ENCODE peak calls at places on chromosomes 2 and 18, in six cellular contexts. One of them, this sample, is unnamed. For H3K27me3, the result is how much of the 10 kb centered on the place peaks cover.

GRCh38 chr2:235521844-235522243 is 28.0 kb downstream of the AGAP1 start:
- DNase-seq in psoas muscle: no peak
- DNase-seq in lung: no peak
- DNase-seq in transverse colon: no peak
- DNase-seq in A673: peak
- DNase-seq in CD8-positive, alpha-beta T cell: no peak
- DNase-seq in this sample: no peak

GRCh38 chr18:65761636-65762310 is 11.0 kb downstream of the CDH7 start:
- DNase-seq in psoas muscle: no peak
- DNase-seq in transverse colon: no peak
- DNase-seq in CD8-positive, alpha-beta T cell: no peak
- DNase-seq in lung: no peak
- DNase-seq in A673: peak
- DNase-seq in this sample: no peak

GRCh38 chr2:111148225-111148873 is 27.6 kb downstream of the BCL2L11 start:
- DNase-seq in psoas muscle: no peak
- DNase-seq in lung: no peak
- DNase-seq in A673: no peak
- DNase-seq in transverse colon: no peak
- DNase-seq in CD8-positive, alpha-beta T cell: no peak
- DNase-seq in this sample: no peak

GRCh38 chr2:52857722-52858121 is 909.9 kb upstream of the CHAC2 start:
- DNase-seq in A673: no peak
- DNase-seq in transverse colon: no peak
- DNase-seq in CD8-positive, alpha-beta T cell: no peak
- DNase-seq in lung: no peak
- DNase-seq in psoas muscle: no peak
- DNase-seq in this sample: no peak

GRCh38 chr18:8747440-8747937 is 42.1 kb downstream of the MTCL1 start:
- DNase-seq in CD8-positive, alpha-beta T cell: no peak
- DNase-seq in psoas muscle: no peak
- DNase-seq in lung: no peak
- DNase-seq in transverse colon: no peak
- DNase-seq in A673: no peak
- DNase-seq in this sample: no peak

GRCh38 chr2:71277536-71278103 is 50.7 kb upstream of the PAIP2B start:
- DNase-seq in CD8-positive, alpha-beta T cell: no peak
- DNase-seq in transverse colon: peak
- DNase-seq in A673: peak
- DNase-seq in lung: no peak
- DNase-seq in psoas muscle: peak
- DNase-seq in this sample: no peak

GRCh38 chr18:24189007-24189528 is 50.2 kb downstream of the CABYR start:
- DNase-seq in transverse colon: no peak
- DNase-seq in A673: no peak
- DNase-seq in CD8-positive, alpha-beta T cell: no peak
- DNase-seq in psoas muscle: no peak
- DNase-seq in lung: no peak
- DNase-seq in this sample: no peak

GRCh38 chr2:239274391-239275001 is 126.3 kb downstream of the HDAC4 start:
- DNase-seq in lung: no peak
- DNase-seq in CD8-positive, alpha-beta T cell: no peak
- DNase-seq in psoas muscle: peak
- DNase-seq in transverse colon: peak
- DNase-seq in A673: no peak
- DNase-seq in this sample: peak

GRCh38 chr2:207385903-207386302 is 143.9 kb upstream of the CREB1 start:
- DNase-seq in psoas muscle: no peak
- DNase-seq in lung: no peak
- DNase-seq in CD8-positive, alpha-beta T cell: no peak
- DNase-seq in transverse colon: no peak
- DNase-seq in A673: no peak
- DNase-seq in this sample: no peak

GRCh38 chr2:238238766-238239551 is 879 bp downstream of the HES6 start:
- DNase-seq in lung: no peak
- DNase-seq in A673: peak
- DNase-seq in CD8-positive, alpha-beta T cell: peak
- DNase-seq in transverse colon: peak
- DNase-seq in psoas muscle: peak
- DNase-seq in this sample: no peak

GRCh38 chr2:232888099-232888836 is 18.2 kb downstream of the SNORC start:
- DNase-seq in transverse colon: no peak
- DNase-seq in lung: no peak
- DNase-seq in A673: no peak
- DNase-seq in psoas muscle: no peak
- DNase-seq in CD8-positive, alpha-beta T cell: no peak
- DNase-seq in this sample: no peak

GRCh38 chr18:68703326-68703725 is 11.6 kb downstream of the TMX3 start:
- DNase-seq in transverse colon: no peak
- DNase-seq in A673: peak
- DNase-seq in CD8-positive, alpha-beta T cell: no peak
- DNase-seq in lung: no peak
- DNase-seq in psoas muscle: no peak
- DNase-seq in this sample: no peak

GRCh38 chr2:47046271-47046670 is 108.8 kb downstream of the STPG4 start:
- DNase-seq in A673: no peak
- DNase-seq in CD8-positive, alpha-beta T cell: no peak
- DNase-seq in transverse colon: no peak
- DNase-seq in lung: no peak
- DNase-seq in psoas muscle: no peak
- DNase-seq in this sample: no peak

GRCh38 chr2:88753833-88754584 is 62.5 kb downstream of the RPIA start:
- DNase-seq in psoas muscle: no peak
- DNase-seq in CD8-positive, alpha-beta T cell: no peak
- DNase-seq in A673: no peak
- DNase-seq in lung: no peak
- DNase-seq in transverse colon: no peak
- DNase-seq in this sample: no peak

GRCh38 chr2:149611100-149611820 is 23.7 kb upstream of the MMADHC start:
- DNase-seq in transverse colon: no peak
- DNase-seq in psoas muscle: no peak
- DNase-seq in lung: no peak
- DNase-seq in A673: no peak
- DNase-seq in CD8-positive, alpha-beta T cell: no peak
- DNase-seq in this sample: no peak

GRCh38 chr18:65811307-65811706 is 60.5 kb downstream of the CDH7 start:
- DNase-seq in psoas muscle: no peak
- DNase-seq in transverse colon: no peak
- DNase-seq in CD8-positive, alpha-beta T cell: no peak
- DNase-seq in A673: no peak
- DNase-seq in lung: no peak
- DNase-seq in this sample: no peak

GRCh38 chr2:231563378-231563961 is 29.2 kb upstream of the TEX44 start:
- DNase-seq in transverse colon: peak
- DNase-seq in psoas muscle: peak
- DNase-seq in CD8-positive, alpha-beta T cell: no peak
- DNase-seq in A673: peak
- DNase-seq in lung: peak
- DNase-seq in this sample: peak

GRCh38 chr18:72986103-72986502 is 118.3 kb upstream of the NETO1 start:
- DNase-seq in CD8-positive, alpha-beta T cell: no peak
- DNase-seq in transverse colon: no peak
- DNase-seq in lung: no peak
- DNase-seq in A673: no peak
- DNase-seq in psoas muscle: no peak
- DNase-seq in this sample: no peak

GRCh38 chr2:102020596-102021170 is 28.9 kb downstream of the IL1R2 start:
- DNase-seq in CD8-positive, alpha-beta T cell: peak
- DNase-seq in lung: peak
- DNase-seq in transverse colon: peak
- DNase-seq in A673: peak
- DNase-seq in psoas muscle: peak
- DNase-seq in this sample: peak

GRCh38 chr2:39990335-39990734 is 211.3 kb upstream of the THUMPD2 start:
- DNase-seq in transverse colon: no peak
- DNase-seq in A673: no peak
- DNase-seq in CD8-positive, alpha-beta T cell: no peak
- DNase-seq in lung: no peak
- DNase-seq in psoas muscle: no peak
- DNase-seq in this sample: no peak

DNA sequence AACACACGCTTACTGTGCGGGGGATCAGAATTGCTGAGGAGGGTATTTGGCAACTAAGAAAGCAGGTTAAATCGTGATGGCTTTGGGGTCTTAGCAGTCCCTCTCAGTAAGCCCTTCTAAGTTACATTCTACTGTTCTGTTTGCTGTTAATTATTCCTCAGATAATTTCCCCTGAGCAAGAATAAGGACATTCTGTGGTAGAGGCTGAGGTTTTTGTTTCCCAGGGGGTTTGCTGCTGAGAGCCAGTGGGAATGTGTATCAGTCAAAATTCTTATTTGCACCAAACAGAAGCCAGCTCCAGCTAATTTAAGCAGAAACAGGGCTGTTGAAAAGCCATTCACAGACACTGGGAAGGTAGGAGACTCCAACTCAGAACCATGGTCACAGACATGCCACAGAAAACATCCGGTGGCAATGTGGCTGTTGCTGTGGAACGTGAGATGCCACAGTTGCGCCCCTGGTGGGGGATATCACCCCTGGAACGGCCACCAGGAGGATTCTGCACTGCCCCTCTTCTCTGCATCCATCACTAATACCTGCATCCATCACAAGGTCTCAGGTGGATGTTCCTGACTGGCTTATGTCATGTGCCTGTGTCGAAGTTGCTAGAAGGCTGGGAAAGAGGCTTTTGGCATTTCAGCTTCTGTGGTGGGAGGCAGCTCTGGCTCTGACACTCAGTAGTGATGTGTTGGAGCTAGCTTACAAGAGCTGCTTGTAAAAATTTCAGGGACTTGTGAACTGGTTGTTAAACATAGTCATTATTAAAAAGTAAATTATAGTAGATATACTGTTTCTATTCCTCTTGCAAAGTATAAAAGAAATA is 23.2 kb downstream of the SLC4A3 start:
- DNase-seq in psoas muscle: no peak
- DNase-seq in transverse colon: no peak
- DNase-seq in lung: no peak
- DNase-seq in A673: no peak
- DNase-seq in CD8-positive, alpha-beta T cell: peak
- DNase-seq in this sample: no peak
- H3K27me3 ChIP-seq in psoas muscle: under half
- H3K27me3 ChIP-seq in transverse colon: half or more
- H3K27me3 ChIP-seq in lung: under half
- H3K27me3 ChIP-seq in A673: under half
- H3K27me3 ChIP-seq in CD8-positive, alpha-beta T cell: under half
- H3K27me3 ChIP-seq in this sample: under half

DNA sequence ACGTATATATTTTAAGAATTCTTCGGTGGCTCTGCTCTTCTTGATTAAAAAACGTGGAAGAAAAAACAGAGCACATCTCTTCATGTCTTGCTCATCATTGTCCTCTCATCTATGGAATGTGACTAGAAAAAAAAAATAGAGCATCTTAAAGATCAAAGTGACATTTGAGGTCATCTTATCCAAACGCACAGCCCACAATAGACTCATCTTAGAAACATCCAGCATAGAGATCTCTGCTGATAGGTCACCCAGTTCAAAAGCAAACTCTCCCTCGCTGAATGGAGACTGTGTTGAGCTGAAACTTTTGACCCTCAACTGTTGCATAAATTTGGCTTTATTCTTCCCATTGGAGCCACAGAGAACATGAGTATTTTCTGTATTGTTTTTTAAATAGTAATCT is 65.2 kb downstream of the CMPK2 start:
- DNase-seq in CD8-positive, alpha-beta T cell: no peak
- DNase-seq in lung: no peak
- DNase-seq in A673: no peak
- DNase-seq in transverse colon: no peak
- DNase-seq in psoas muscle: no peak
- DNase-seq in this sample: no peak
- H3K27me3 ChIP-seq in CD8-positive, alpha-beta T cell: under half
- H3K27me3 ChIP-seq in lung: under half
- H3K27me3 ChIP-seq in A673: under half
- H3K27me3 ChIP-seq in transverse colon: under half
- H3K27me3 ChIP-seq in psoas muscle: under half
- H3K27me3 ChIP-seq in this sample: under half

DNA sequence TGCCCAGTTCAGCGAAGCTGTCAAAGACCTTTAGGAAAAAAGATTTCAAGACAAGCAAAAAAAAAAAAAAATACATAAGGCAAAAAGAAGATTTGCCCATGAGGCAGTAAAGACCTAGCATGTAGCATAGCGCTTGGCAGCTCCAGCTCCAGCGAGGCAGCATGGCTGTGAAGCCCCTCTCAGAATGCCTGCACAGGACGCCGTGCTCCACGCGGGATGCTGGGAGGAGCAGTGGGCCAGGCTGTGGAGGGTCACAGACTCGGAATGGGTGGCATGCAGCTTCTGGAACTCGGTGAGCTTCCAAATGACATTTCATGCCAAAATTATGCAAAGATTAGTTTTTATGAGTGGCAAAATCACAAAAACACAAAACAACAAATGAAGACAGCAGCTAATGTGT is 267.3 kb downstream of the ZNF516 start:
- DNase-seq in psoas muscle: no peak
- DNase-seq in A673: no peak
- DNase-seq in lung: no peak
- DNase-seq in CD8-positive, alpha-beta T cell: no peak
- DNase-seq in transverse colon: no peak
- DNase-seq in this sample: no peak
- H3K27me3 ChIP-seq in psoas muscle: under half
- H3K27me3 ChIP-seq in A673: under half
- H3K27me3 ChIP-seq in lung: under half
- H3K27me3 ChIP-seq in CD8-positive, alpha-beta T cell: under half
- H3K27me3 ChIP-seq in transverse colon: under half
- H3K27me3 ChIP-seq in this sample: under half

GRCh38 chr18:58109251-58109650 is 65.2 kb downstream of the NEDD4L start:
- DNase-seq in transverse colon: no peak
- DNase-seq in A673: no peak
- DNase-seq in psoas muscle: no peak
- DNase-seq in lung: no peak
- DNase-seq in CD8-positive, alpha-beta T cell: no peak
- DNase-seq in this sample: no peak

GRCh38 chr18:58104071-58104470 is 60.0 kb downstream of the NEDD4L start:
- DNase-seq in lung: no peak
- DNase-seq in A673: no peak
- DNase-seq in CD8-positive, alpha-beta T cell: no peak
- DNase-seq in psoas muscle: no peak
- DNase-seq in transverse colon: no peak
- DNase-seq in this sample: no peak

GRCh38 chr18:58105908-58106673 is 62.1 kb downstream of the NEDD4L start:
- DNase-seq in transverse colon: no peak
- DNase-seq in psoas muscle: no peak
- DNase-seq in A673: no peak
- DNase-seq in lung: no peak
- DNase-seq in CD8-positive, alpha-beta T cell: no peak
- DNase-seq in this sample: no peak

GRCh38 chr18:58105206-58105907 is 61.3 kb downstream of the NEDD4L start:
- DNase-seq in lung: no peak
- DNase-seq in transverse colon: no peak
- DNase-seq in CD8-positive, alpha-beta T cell: no peak
- DNase-seq in psoas muscle: no peak
- DNase-seq in A673: no peak
- DNase-seq in this sample: no peak

DNA sequence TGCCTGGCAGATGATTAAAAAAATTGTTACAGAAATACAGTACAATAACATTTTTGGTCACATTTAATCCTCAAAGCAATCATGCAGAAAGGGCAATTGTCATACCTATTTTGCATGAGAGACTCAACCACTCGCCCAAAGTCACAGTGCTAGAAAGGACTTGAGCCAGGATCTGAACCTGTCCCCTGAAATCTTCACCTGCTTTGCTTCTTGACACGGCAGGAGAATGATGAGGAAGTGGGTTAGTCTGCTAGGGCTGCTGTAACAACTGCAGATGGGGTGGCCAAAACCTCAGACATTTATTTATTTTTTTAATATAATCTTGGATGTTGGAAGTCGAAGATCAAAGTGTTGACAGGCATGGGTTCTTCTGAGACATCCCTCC is 62.6 kb downstream of the NEDD4L start:
- DNase-seq in A673: no peak
- DNase-seq in lung: no peak
- DNase-seq in CD8-positive, alpha-beta T cell: no peak
- DNase-seq in transverse colon: no peak
- DNase-seq in psoas muscle: no peak
- DNase-seq in this sample: no peak
- H3K27me3 ChIP-seq in A673: under half
- H3K27me3 ChIP-seq in lung: under half
- H3K27me3 ChIP-seq in CD8-positive, alpha-beta T cell: under half
- H3K27me3 ChIP-seq in transverse colon: under half
- H3K27me3 ChIP-seq in psoas muscle: under half
- H3K27me3 ChIP-seq in this sample: under half